ENCODE peak calls at places on chromosomes 13 and 19, in nine cellular contexts. L is IMR-90, P is lung, G is left lung, V is A549, X is heart left ventricle, O is psoas muscle, C is tibial nerve, M is pancreas. W is an unnamed sample.

GRCh38 chr19:58108546-58108817 is 10.5 kb upstream of the ZSCAN18 start:
- DNase-seq in L (no peak), P (no peak), G (no peak), V (no peak), X (no peak), O (no peak), C (no peak), M (no peak), W (no peak)

GRCh38 chr13:77697208-77698103 is at the start of gene SLAIN1:
- DNase-seq in L (peak; percentile 5), P (peak; percentile 80), G (peak; percentile 81), V (peak; percentile 35), X (peak; percentile 89), O (peak; percentile 91), C (peak; percentile 54), M (peak; percentile 88), W (peak; percentile 93)

GRCh38 chr13:93151277-93151676 is 75.3 kb upstream of the GPC6 start:
- DNase-seq in L (peak; percentile 91), P (no peak), G (no peak), V (no peak), X (no peak), O (no peak), C (no peak), M (no peak), W (no peak)

GRCh38 chr19:38710928-38711725 is 33.1 kb downstream of the CAPN12 start:
- DNase-seq in L (no peak), P (no peak), G (no peak), V (no peak), X (peak; percentile 79), O (peak; percentile 80), C (no peak), M (no peak), W (no peak)

GRCh38 chr13:97648881-97649224 is 214.9 kb downstream of the RAP2A start:
- DNase-seq in L (no peak), P (no peak), G (no peak), V (no peak), X (no peak), O (no peak), C (no peak), M (no peak), W (no peak)

GRCh38 chr13:102699419-102699961 is 4.6 kb upstream of the METTL21C start:
- DNase-seq in L (no peak), P (no peak), G (no peak), V (no peak), X (no peak), O (no peak), C (no peak), M (no peak), W (no peak)

GRCh38 chr13:32248789-32249188 is 66.4 kb downstream of the ZAR1L start:
- DNase-seq in L (no peak), P (no peak), G (no peak), V (no peak), X (no peak), O (no peak), C (no peak), M (no peak), W (no peak)

GRCh38 chr19:17328517-17329060 is 6.1 kb downstream of the ANO8 start:
- DNase-seq in L (no peak), P (no peak), G (no peak), V (no peak), X (no peak), O (no peak), C (no peak), M (no peak), W (no peak)

GRCh38 chr13:90105276-90105675 is 1242.2 kb upstream of the MIR17HG start:
- DNase-seq in L (no peak), P (no peak), G (no peak), V (no peak), X (no peak), O (no peak), C (no peak), M (no peak), W (no peak)

GRCh38 chr13:113854238-113855011 is 9.5 kb downstream of the GAS6 start:
- DNase-seq in L (peak; percentile 81), P (no peak), G (peak; percentile 61), V (no peak), X (peak; percentile 73), O (peak; percentile 68), C (peak; percentile 43), M (no peak), W (no peak)

GRCh38 chr19:45976180-45976579 is 2.5 kb upstream of the NOVA2 start:
- DNase-seq in L (no peak), P (no peak), G (no peak), V (no peak), X (no peak), O (no peak), C (no peak), M (no peak), W (peak; percentile 72)

GRCh38 chr13:21043898-21044297 is 17.5 kb downstream of the LATS2 start:
- DNase-seq in L (peak; percentile 96), P (no peak), G (no peak), V (no peak), X (no peak), O (no peak), C (no peak), M (no peak), W (no peak)

GRCh38 chr19:38362076-38362945 is 12.1 kb upstream of the PSMD8 start:
- DNase-seq in L (peak; percentile 49), P (peak; percentile 91), G (peak; percentile 85), V (peak; percentile 94), X (peak; percentile 92), O (peak; percentile 87), C (peak; percentile 59), M (peak; percentile 77), W (peak; percentile 50)

GRCh38 chr13:98298599-98298998 is 121.5 kb upstream of the RNF113B start:
- DNase-seq in L (no peak), P (no peak), G (no peak), V (no peak), X (no peak), O (no peak), C (no peak), M (no peak), W (no peak)

GRCh38 chr19:6312018-6312417 is 21.4 kb downstream of the ACER1 start:
- DNase-seq in L (no peak), P (no peak), G (no peak), V (no peak), X (no peak), O (no peak), C (no peak), M (no peak), W (no peak)

GRCh38 chr19:55495646-55496349 is 7.6 kb downstream of the SSC5D start:
- DNase-seq in L (no peak), P (no peak), G (no peak), V (no peak), X (no peak), O (no peak), C (no peak), M (no peak), W (no peak)

GRCh38 chr19:48479686-48480085 is 10.5 kb downstream of the CYTH2 start:
- DNase-seq in L (no peak), P (no peak), G (no peak), V (no peak), X (peak; percentile 25), O (peak; percentile 58), C (no peak), M (no peak), W (no peak)

GRCh38 chr13:113907637-113908617 is 44.1 kb upstream of the GAS6 start:
- DNase-seq in L (peak; percentile 97), P (peak; percentile 27), G (no peak), V (no peak), X (no peak), O (no peak), C (no peak), M (no peak), W (no peak)

GRCh38 chr13:67438465-67438864 is 208.3 kb upstream of the PCDH9 start:
- DNase-seq in L (no peak), P (no peak), G (no peak), V (no peak), X (no peak), O (no peak), C (no peak), M (no peak), W (no peak)
- TF ChIP-seq CTCF in L (no peak), P (no peak), G (no peak), V (no peak), X (no peak), O (no peak), C (no peak), M (no peak), W (peak; percentile 41)

GRCh38 chr19:10251792-10252694 is at the start of gene MRPL4:
- DNase-seq in L (peak; percentile 99), P (peak; percentile 98), G (peak; percentile 96), V (peak; percentile 91), X (peak; percentile 94), O (peak; percentile 97), C (peak; percentile 96), M (peak; percentile 97), W (peak; percentile 97)

GRCh38 chr19:10256551-10256950 is 4.5 kb downstream of the MRPL4 start:
- DNase-seq in L (no peak), P (no peak), G (no peak), V (no peak), X (no peak), O (no peak), C (no peak), M (no peak), W (no peak)

GRCh38 chr19:10255358-10255757 is 3.3 kb downstream of the MRPL4 start:
- DNase-seq in L (no peak), P (no peak), G (no peak), V (no peak), X (no peak), O (no peak), C (no peak), M (no peak), W (no peak)

GRCh38 chr19:10254244-10254643 is 2.2 kb downstream of the MRPL4 start:
- DNase-seq in L (no peak), P (no peak), G (no peak), V (no peak), X (no peak), O (no peak), C (no peak), M (no peak), W (no peak)

GRCh38 chr19:10252707-10253106 is 693 bp downstream of the MRPL4 start:
- DNase-seq in L (no peak), P (no peak), G (no peak), V (no peak), X (no peak), O (no peak), C (no peak), M (no peak), W (no peak)
- H3K27ac ChIP-seq in L (peak overlapping the region; percentile 36), P (peak overlapping the region; percentile 73), G (peak overlapping the region; percentile 77), V (peak overlapping the region; percentile 95), X (peak overlapping the region; percentile 92), O (peak overlapping the region; percentile 89), C (peak overlapping the region; percentile 89), M (peak overlapping the region; percentile 47), W (peak overlapping the region; percentile 75)

DNA sequence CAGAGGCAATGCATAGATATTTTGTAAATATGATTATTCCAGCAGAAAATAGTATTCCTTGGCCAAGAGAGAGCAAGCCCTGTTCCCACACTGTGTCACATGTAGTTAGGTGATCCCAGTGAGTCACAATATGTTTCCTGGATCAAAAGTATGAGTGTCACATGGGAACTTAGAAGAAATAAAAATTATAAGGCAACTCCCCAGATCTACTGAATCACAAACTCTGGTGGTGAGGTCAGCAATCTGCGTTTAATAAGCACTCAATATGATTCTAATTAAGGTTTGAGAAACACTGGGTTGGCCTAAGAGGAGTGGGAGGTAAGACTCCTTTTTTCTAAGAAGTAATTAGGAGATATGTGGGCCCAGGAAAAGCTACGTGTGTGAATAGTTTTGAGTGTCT is 1504.5 kb upstream of the PCDH20 start:
- DNase-seq in L (peak; percentile 1), P (no peak), G (no peak), V (no peak), X (no peak), O (no peak), C (no peak), M (no peak), W (no peak)
- TF ChIP-seq CTCF in L (no peak), P (no peak), G (no peak), V (no peak), X (no peak), O (no peak), C (no peak), M (no peak), W (no peak)

GRCh38 chr19:3608750-3609322 is 2.2 kb upstream of the TBXA2R start:
- DNase-seq in L (no peak), P (no peak), G (no peak), V (no peak), X (no peak), O (peak; percentile 61), C (no peak), M (no peak), W (no peak)
- H3K27ac ChIP-seq in L (no peak overlapping the region), P (peak overlapping the region; percentile 30), G (peak overlapping the region; percentile 72), V (no peak overlapping the region), X (peak overlapping the region; percentile 91), O (no peak overlapping the region), C (peak overlapping the region; percentile 89), M (no peak overlapping the region), W (no peak overlapping the region)

W was measured in dorsolateral prefrontal cortex.